ENCODE peak calls at places on chromosome 12, in eight cellular contexts. K, N, B, T, P, F, C and I are unnamed samples.

GRCh38 chr12:93883436-93884154 is 206.4 kb downstream of the CRADD start:
- DNase-seq in B (peak; percentile 2), C (no peak), K (no peak), F (no peak), T (no peak), P (no peak), N (no peak), I (no peak)

GRCh38 chr12:132954471-132955048 is 1.5 kb downstream of the ZNF605 start:
- DNase-seq in P (no peak), F (no peak), T (no peak), C (no peak), B (no peak), K (no peak), N (no peak), I (no peak)

GRCh38 chr12:40107098-40107802 is 1.4 kb upstream of the SLC2A13 start:
- DNase-seq in T (peak; percentile 96), P (peak; percentile 63), C (peak; percentile 92), N (peak; percentile 91), K (peak; percentile 91), B (peak; percentile 98), F (peak; percentile 91), I (peak; percentile 85)

GRCh38 chr12:125890983-125891382 is 825.7 kb downstream of the AACS start:
- DNase-seq in P (no peak), K (peak; percentile 22), B (no peak), T (no peak), F (no peak), N (no peak), C (no peak), I (no peak)

GRCh38 chr12:990308-990648 is 745 bp upstream of the ERC1 start:
- DNase-seq in K (peak; percentile 64), T (peak; percentile 59), B (peak; percentile 30), C (peak; percentile 90), N (peak; percentile 74), P (peak; percentile 23), F (peak; percentile 85), I (peak; percentile 43)

GRCh38 chr12:111268738-111269572 is 99.9 kb downstream of the PHETA1 start:
- DNase-seq in B (no peak), K (no peak), T (peak; percentile 71), P (no peak), C (no peak), N (peak; percentile 21), F (no peak), I (no peak)

GRCh38 chr12:124621296-124621660 is 53.9 kb upstream of the NCOR2 start:
- DNase-seq in C (peak; percentile 88), N (no peak), F (peak; percentile 91), K (peak; percentile 72), T (peak; percentile 57), P (peak; percentile 50), B (peak; percentile 70), I (no peak)

GRCh38 chr12:78189656-78190055 is 359.0 kb downstream of the NAV3 start:
- DNase-seq in T (no peak), F (no peak), C (no peak), N (no peak), P (no peak), K (no peak), B (no peak), I (no peak)

GRCh38 chr12:91250273-91250672 is 67.7 kb upstream of the DCN start:
- DNase-seq in F (no peak), K (no peak), P (no peak), C (no peak), N (no peak), T (no peak), B (no peak), I (no peak)

GRCh38 chr12:118355838-118356237 is 16.9 kb downstream of the TAOK3 start:
- DNase-seq in C (no peak), P (no peak), F (no peak), K (no peak), B (no peak), N (no peak), T (no peak), I (no peak)
- TF ChIP-seq CTCF in C (no peak), P (no peak), F (no peak), K (no peak), B (no peak), N (no peak), T (no peak), I (no peak)

DNA sequence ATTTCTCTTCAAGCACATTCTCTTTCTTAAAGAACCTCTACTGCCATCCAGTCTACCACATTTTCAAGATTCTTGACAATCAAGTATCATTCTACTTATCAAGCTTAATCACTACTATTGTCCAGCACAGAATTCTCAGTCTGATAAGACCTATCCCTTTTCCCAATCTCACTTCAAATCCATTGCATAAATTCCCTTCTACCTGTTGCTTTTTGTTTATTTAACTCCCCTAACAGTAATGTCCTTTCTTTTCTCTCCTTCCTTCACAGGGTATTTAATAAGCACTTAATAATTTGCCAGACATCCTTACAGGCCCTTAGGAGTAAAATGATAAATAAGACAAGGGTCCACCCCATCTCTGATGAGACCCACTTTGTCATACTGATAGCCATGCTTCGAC is 41.7 kb downstream of the ZFC3H1 start:
- DNase-seq in N (no peak), F (no peak), P (no peak), T (no peak), K (no peak), C (no peak), B (no peak), I (no peak)
- H3K36me3 ChIP-seq in N (peaks cover 100% of the 10 kb centered on the region), F (peaks cover 57% of the 10 kb centered on the region), P (peaks cover 91% of the 10 kb centered on the region), T (peaks cover 51% of the 10 kb centered on the region), K (peaks cover 95% of the 10 kb centered on the region), C (peaks cover 100% of the 10 kb centered on the region), B (peaks cover 91% of the 10 kb centered on the region), I (peaks cover 68% of the 10 kb centered on the region)

DNA sequence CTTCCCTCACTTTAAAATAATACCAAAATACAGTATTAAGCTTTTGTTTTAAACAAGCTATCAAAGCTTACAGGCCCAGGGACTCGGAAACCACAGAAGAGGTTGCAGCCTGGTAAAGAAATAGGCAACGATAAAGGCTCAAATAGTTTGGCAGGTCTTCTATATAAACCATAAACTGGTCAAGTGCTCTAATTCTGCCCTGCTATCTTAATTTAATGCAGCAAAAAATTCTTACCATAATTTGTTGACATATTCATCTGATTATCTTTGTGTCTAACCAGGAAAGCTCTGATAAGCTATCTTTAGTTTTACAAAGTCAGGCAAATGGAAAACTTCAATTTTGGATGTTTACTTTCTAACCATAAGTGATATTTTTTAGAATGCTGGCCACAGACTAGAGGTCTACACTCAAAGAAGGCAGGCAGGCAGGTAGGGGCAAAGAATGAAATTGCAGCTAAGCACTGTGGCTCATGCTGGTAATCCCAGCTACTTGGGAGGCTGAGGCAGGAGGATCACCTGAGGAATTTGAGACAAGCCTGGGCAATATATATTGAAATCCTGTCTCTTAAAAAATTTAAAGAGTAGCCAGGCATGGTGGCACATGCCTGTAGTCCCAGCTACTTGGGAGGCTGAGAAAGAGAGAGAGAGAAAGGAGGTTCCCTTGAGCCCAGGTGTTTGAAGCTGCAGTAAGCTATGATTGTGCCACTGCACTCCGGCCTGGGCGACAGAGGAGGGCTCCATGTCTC is 57.6 kb downstream of the ATF7 start:
- DNase-seq in T (no peak), N (no peak), P (no peak), F (no peak), B (no peak), K (no peak), C (no peak), I (no peak)
- H3K27ac ChIP-seq in T (peak overlapping the region; percentile 21), N (no peak overlapping the region), P (no peak overlapping the region), F (no peak overlapping the region), B (no peak overlapping the region), K (no peak overlapping the region), C (no peak overlapping the region), I (no peak overlapping the region)

DNA sequence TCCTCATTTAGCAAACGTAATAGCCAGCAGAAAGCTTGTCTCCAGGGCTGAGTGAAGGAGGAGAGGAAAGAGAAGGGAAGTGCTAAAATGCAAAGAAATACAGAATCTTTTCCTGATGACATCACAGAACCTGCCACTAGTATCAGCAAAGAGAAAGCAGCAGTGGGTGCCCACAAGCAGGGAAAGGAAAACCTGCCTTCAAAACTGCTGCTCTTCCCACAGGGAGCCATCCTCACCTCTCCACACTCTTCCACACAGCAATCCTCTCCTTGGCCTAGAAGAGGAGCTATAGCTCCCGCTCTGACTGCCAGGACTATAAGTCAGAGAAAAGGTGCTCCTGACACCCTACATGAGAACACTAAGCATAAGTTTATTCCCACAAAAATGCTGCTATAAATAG is 11.3 kb downstream of the MED13L start:
- DNase-seq in N (no peak), B (no peak), T (peak; percentile 64), F (no peak), C (no peak), P (no peak), K (no peak), I (no peak)
- TF ChIP-seq CTCF in N (no peak), B (no peak), T (peak; percentile 25), F (no peak), C (no peak), P (no peak), K (no peak), I (peak; percentile 15)

GRCh38 chr12:7729683-7730195 is 17.4 kb downstream of the CLEC4C start:
- DNase-seq in C (no peak), B (no peak), N (no peak), F (no peak), P (no peak), T (no peak), K (no peak), I (no peak)

DNA sequence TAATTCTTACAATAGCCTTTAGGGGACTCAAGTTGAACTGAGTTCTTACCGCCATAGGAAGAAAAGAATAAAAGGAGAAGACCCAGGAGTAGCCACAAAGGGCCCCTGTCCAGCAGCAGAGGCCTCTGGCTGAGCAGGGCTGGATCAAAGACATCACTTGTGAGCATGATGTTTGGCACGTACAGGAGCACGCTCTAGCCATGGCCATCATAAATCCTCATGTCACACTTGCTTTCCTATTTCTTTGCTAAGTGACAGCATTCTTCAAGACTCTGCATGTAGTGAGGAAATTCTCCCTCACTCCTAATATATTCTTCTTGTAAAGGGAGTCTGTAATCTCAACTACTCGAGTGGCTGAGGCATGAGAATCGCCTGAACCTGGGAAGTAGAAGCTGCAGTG is 15.7 kb downstream of the CLEC4C start:
- DNase-seq in F (no peak), B (no peak), P (no peak), K (no peak), C (peak; percentile 9), T (no peak), N (no peak), I (no peak)
- H3K36me3 ChIP-seq in F (no peaks in the 10 kb centered on the region), B (no peaks in the 10 kb centered on the region), P (no peaks in the 10 kb centered on the region), K (no peaks in the 10 kb centered on the region), C (no peaks in the 10 kb centered on the region), T (no peaks in the 10 kb centered on the region), N (no peaks in the 10 kb centered on the region), I (no peaks in the 10 kb centered on the region)

DNA sequence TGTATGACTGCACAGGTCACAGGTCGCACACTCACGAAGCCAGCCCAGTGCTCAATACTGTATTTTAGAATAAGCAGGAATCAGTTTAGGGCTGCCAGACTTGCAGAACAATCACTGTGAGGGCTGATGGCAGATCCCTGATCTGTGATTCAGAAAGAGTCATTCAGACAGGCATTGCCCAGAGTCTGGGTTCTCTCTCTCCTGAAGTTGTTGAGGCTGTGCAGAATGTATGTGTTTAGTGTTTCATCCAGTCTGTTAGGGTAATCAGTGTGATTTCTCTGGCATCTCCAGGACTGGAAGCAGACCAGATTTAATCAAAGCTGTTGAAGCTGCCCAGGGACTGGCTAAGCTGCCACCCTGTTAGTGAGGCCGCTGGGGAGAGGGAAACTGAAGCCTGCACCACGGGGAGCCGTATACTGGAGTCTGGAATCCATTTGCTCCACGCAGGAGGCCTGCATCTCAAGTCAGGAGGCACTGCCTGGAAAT is 69.3 kb downstream of the ETV6 start:
- DNase-seq in T (no peak), K (no peak), B (no peak), F (no peak), P (no peak), C (no peak), N (no peak), I (peak; percentile 11)
- H3K27ac ChIP-seq in T (no peak overlapping the region), K (peak overlapping the region; percentile 10), B (peak overlapping the region; percentile 43), F (no peak overlapping the region), P (no peak overlapping the region), C (no peak overlapping the region), N (no peak overlapping the region), I (no peak overlapping the region)

GRCh38 chr12:45216297-45216982 is 545 bp downstream of the ANO6 start:
- DNase-seq in P (peak; percentile 28), B (peak; percentile 32), T (peak; percentile 84), K (peak; percentile 51), N (peak; percentile 70), C (peak; percentile 81), F (peak; percentile 41), I (peak; percentile 37)
- TF ChIP-seq CTCF in P (peak; percentile 34), B (no peak), T (peak; percentile 34), K (peak; percentile 64), N (peak; percentile 57), C (peak; percentile 32), F (no peak), I (peak; percentile 40)